ENCODE peak calls at places on chromosome 21, in five cellular contexts. Z is body of pancreas, S is upper lobe of left lung, X is Karpas-422, R is uterus. K is an unnamed sample.

GRCh38 chr21:46226146-46226545 is 2.4 kb downstream of the LSS start:
- DNase-seq in Z (no peak), S (no peak), X (no peak), R (no peak), K (no peak)

GRCh38 chr21:34545079-34545884 is 33.3 kb upstream of the KCNE1 start:
- DNase-seq in Z (peak; percentile 63), S (no peak), X (peak; percentile 81), R (no peak), K (no peak)

GRCh38 chr21:29372063-29372802 is 73.5 kb downstream of the BACH1 start:
- DNase-seq in Z (peak; percentile 63), S (no peak), X (peak; percentile 94), R (peak; percentile 33), K (no peak)

GRCh38 chr21:42039470-42039901 is 29.3 kb upstream of the ZBTB21 start:
- DNase-seq in Z (peak; percentile 65), S (no peak), X (no peak), R (peak; percentile 40), K (no peak)

GRCh38 chr21:42149656-42150457 is 69.1 kb upstream of the ABCG1 start:
- DNase-seq in Z (no peak), S (no peak), X (no peak), R (no peak), K (no peak)

GRCh38 chr21:41478319-41479177 is 29.4 kb downstream of the TMPRSS2 start:
- DNase-seq in Z (no peak), S (no peak), X (no peak), R (no peak), K (no peak)

GRCh38 chr21:31509108-31510017 is 150.1 kb upstream of the SOD1 start:
- DNase-seq in Z (no peak), S (no peak), X (peak; percentile 72), R (no peak), K (no peak)

GRCh38 chr21:46124083-46124925 is 26.4 kb downstream of the COL6A2 start:
- DNase-seq in Z (peak; percentile 5), S (peak; percentile 63), X (no peak), R (peak; percentile 22), K (peak; percentile 12)

GRCh38 chr21:41016472-41016871 is 151.5 kb upstream of the BACE2 start:
- DNase-seq in Z (no peak), S (no peak), X (no peak), R (no peak), K (no peak)

GRCh38 chr21:46347791-46348381 is 23.9 kb downstream of the PCNT start:
- DNase-seq in Z (peak; percentile 81), S (no peak), X (no peak), R (no peak), K (peak; percentile 84)

GRCh38 chr21:45170987-45171386 is 96.6 kb downstream of the ADARB1 start:
- DNase-seq in Z (no peak), S (no peak), X (no peak), R (no peak), K (no peak)

GRCh38 chr21:46617267-46618051 is 12.6 kb upstream of the S100B start:
- DNase-seq in Z (no peak), S (no peak), X (no peak), R (no peak), K (no peak)

GRCh38 chr21:18959817-18960216 is 556.2 kb upstream of the TMPRSS15 start:
- DNase-seq in Z (no peak), S (no peak), X (no peak), R (no peak), K (no peak)

GRCh38 chr21:41422546-41423372 is 3.3 kb upstream of the MX1 start:
- DNase-seq in Z (no peak), S (no peak), X (no peak), R (no peak), K (no peak)

GRCh38 chr21:28018741-28019669 is 973.7 kb downstream of the LTN1 start:
- DNase-seq in Z (peak; percentile 43), S (peak; percentile 28), X (peak; percentile 70), R (no peak), K (no peak)

GRCh38 chr21:33937931-33938339 is 22.3 kb upstream of the ATP5PO start:
- DNase-seq in Z (no peak), S (no peak), X (peak; percentile 87), R (no peak), K (no peak)

GRCh38 chr21:46008893-46009635 is 27.5 kb downstream of the COL6A1 start:
- DNase-seq in Z (no peak), S (peak; percentile 52), X (no peak), R (no peak), K (no peak)

GRCh38 chr21:20971296-20971921 is 26.8 kb upstream of the NCAM2 start:
- DNase-seq in Z (peak; percentile 16), S (no peak), X (peak; percentile 90), R (no peak), K (no peak)

GRCh38 chr21:45601551-45601950 is 42.0 kb upstream of the PCBP3 start:
- DNase-seq in Z (no peak), S (no peak), X (no peak), R (peak; percentile 9), K (no peak)

GRCh38 chr21:46298083-46298412 is 11.9 kb downstream of the YBEY start:
- DNase-seq in Z (no peak), S (no peak), X (no peak), R (no peak), K (no peak)

GRCh38 chr21:46066843-46067331 is 31.0 kb upstream of the COL6A2 start:
- DNase-seq in Z (no peak), S (peak; percentile 82), X (no peak), R (peak; percentile 77), K (no peak)

GRCh38 chr21:41883582-41883981 is 4.4 kb upstream of the PRDM15 start:
- DNase-seq in Z (no peak), S (no peak), X (no peak), R (no peak), K (no peak)

GRCh38 chr21:27366846-27367245 is 400.0 kb upstream of the ADAMTS5 start:
- DNase-seq in Z (no peak), S (no peak), X (no peak), R (no peak), K (no peak)

GRCh38 chr21:29075706-29076447 is 2.4 kb upstream of the CCT8 start:
- DNase-seq in Z (no peak), S (no peak), X (peak; percentile 65), R (no peak), K (no peak)

GRCh38 chr21:41403331-41403730 is 22.7 kb upstream of the MX1 start:
- DNase-seq in Z (no peak), S (peak; percentile 62), X (no peak), R (no peak), K (no peak)

GRCh38 chr21:42845296-42845965 is 33.9 kb downstream of the WDR4 start:
- DNase-seq in Z (peak; percentile 69), S (no peak), X (no peak), R (no peak), K (no peak)

GRCh38 chr21:34792504-34793089 is 123.8 kb downstream of the CLIC6 start:
- DNase-seq in Z (no peak), S (no peak), X (no peak), R (no peak), K (no peak)

GRCh38 chr21:46069719-46070279 is 28.1 kb upstream of the COL6A2 start:
- DNase-seq in Z (no peak), S (peak; percentile 70), X (no peak), R (no peak), K (no peak)

GRCh38 chr21:38334866-38335265 is 78.1 kb downstream of the KCNJ15 start:
- DNase-seq in Z (no peak), S (peak; percentile 68), X (no peak), R (no peak), K (peak; percentile 34)

GRCh38 chr21:46028547-46029200 is 47.1 kb downstream of the COL6A1 start:
- DNase-seq in Z (no peak), S (no peak), X (no peak), R (peak; percentile 60), K (no peak)

GRCh38 chr21:46307625-46308024 is 16.0 kb downstream of the C21orf58 start:
- DNase-seq in Z (no peak), S (no peak), X (no peak), R (no peak), K (no peak)

DNA sequence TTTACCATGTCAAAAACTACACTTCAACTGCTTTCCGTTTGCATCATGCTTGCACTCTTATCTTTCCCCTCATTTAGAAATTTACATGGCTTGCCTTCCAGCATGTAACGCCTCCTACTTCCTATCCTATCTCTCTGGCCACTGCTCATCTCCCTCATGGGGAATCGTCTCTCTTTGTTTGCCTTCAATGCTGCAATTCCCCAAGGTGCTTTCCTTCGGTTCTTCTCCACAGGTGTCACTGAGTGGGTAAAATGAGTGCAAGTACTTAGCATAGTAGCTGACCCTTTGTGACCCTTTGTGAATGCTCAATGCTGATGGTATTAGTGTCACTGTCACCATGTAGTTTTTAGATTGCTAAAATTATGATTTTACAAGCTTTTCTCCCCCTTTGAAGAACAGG is 63.1 kb downstream of the APP start:
- DNase-seq in Z (no peak), S (no peak), X (no peak), R (no peak), K (no peak)
- H3K27ac ChIP-seq in Z (no peak overlapping the region), S (no peak overlapping the region), X (no peak overlapping the region), R (no peak overlapping the region), K (no peak overlapping the region)

DNA sequence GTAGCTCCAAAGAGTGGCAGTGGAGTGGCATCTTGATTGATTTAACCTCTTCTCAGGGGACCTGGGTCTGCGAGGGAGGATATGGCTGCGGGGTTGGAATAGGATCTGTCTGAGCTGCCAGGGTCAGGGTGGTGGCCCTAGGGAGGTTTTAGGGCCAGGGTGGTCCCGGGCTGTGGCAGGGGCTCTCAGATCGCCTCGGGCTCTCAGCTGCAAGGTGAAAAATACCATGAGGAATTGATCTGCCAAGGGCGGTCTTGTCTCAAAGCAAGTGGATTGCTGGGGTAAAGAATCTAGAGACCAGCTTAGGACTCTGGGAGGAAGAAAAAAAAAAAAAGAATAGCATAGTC is 3.7 kb downstream of the SIM2 start:
- DNase-seq in Z (no peak), S (no peak), X (no peak), R (no peak), K (no peak)
- H3K27ac ChIP-seq in Z (no peak overlapping the region), S (no peak overlapping the region), X (no peak overlapping the region), R (no peak overlapping the region), K (no peak overlapping the region)

DNA sequence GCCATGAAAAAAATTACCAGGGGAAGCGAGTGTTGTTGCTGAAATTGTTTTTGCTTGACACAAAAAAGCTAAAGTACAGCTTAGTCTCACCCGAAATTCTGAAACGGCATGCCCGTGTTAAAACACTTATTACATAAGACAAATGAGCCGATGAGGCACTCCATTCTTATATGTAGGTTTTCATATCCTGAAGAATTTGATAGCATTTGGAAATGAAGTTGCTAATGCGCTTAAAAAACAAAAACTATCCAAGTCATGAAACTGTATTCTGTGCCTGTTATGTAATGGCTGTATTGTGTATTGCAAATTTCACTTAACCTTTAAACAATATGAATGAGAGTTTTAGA is 1.4 kb upstream of the NRIP1 start:
- DNase-seq in Z (no peak), S (no peak), X (no peak), R (no peak), K (no peak)
- H3K27ac ChIP-seq in Z (peak overlapping the region; percentile 87), S (peak overlapping the region; percentile 97), X (no peak overlapping the region), R (peak overlapping the region; percentile 99), K (peak overlapping the region; percentile 98)

DNA sequence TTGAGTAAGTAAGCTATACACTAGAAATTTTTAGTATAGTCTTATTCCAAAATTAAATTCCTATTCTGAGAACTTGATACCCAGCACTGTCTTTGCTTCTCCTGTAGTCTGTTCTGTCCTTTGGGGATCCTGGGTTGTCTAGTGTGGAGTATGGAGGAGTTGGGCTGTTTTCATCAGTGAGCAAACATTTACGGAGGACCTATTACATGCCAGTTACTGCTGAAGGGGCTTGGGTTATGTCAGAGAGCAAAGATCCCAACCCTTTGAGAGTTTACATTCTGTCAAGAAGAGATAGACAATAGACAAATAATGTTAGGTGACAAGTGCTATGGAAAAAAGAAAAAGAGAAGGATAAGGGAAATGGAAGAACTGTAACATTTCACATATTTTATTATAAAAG is 9.0 kb downstream of the TRAPPC10 start:
- DNase-seq in Z (no peak), S (no peak), X (no peak), R (no peak), K (no peak)
- H3K27ac ChIP-seq in Z (no peak overlapping the region), S (no peak overlapping the region), X (no peak overlapping the region), R (no peak overlapping the region), K (peak overlapping the region; percentile 52)